ENCODE peak calls at places on chromosomes 4 and X, in seven cellular contexts. One of them, this sample, is unnamed.

GRCh38 chrX:41406211-41406610 is 40.9 kb upstream of the NYX start:
- DNase-seq in activated CD8-positive, alpha-beta T cell treated with anti-CD3 and anti-CD28 coated beads for 36 hours: no peak
- DNase-seq in Kasumi-1: no peak
- DNase-seq in anterior cingulate cortex: no peak
- DNase-seq in omental fat pad: no peak
- DNase-seq in SW 1271: no peak
- DNase-seq in kidney glomerular epithelial cell: peak
- DNase-seq in this sample: peak

GRCh38 chr4:15149842-15150592 is 147.7 kb downstream of the CPEB2 start:
- DNase-seq in activated CD8-positive, alpha-beta T cell treated with anti-CD3 and anti-CD28 coated beads for 36 hours: no peak
- DNase-seq in Kasumi-1: no peak
- DNase-seq in anterior cingulate cortex: peak
- DNase-seq in omental fat pad: no peak
- DNase-seq in SW 1271: no peak
- DNase-seq in kidney glomerular epithelial cell: peak
- DNase-seq in this sample: peak

GRCh38 chr4:39255266-39255665 is 72.9 kb downstream of the WDR19 start:
- DNase-seq in activated CD8-positive, alpha-beta T cell treated with anti-CD3 and anti-CD28 coated beads for 36 hours: no peak
- DNase-seq in Kasumi-1: no peak
- DNase-seq in anterior cingulate cortex: no peak
- DNase-seq in omental fat pad: no peak
- DNase-seq in SW 1271: peak
- DNase-seq in kidney glomerular epithelial cell: peak
- DNase-seq in this sample: peak

GRCh38 chr4:59223292-59223941 is 1976.7 kb upstream of the ADGRL3 start:
- DNase-seq in activated CD8-positive, alpha-beta T cell treated with anti-CD3 and anti-CD28 coated beads for 36 hours: no peak
- DNase-seq in Kasumi-1: no peak
- DNase-seq in anterior cingulate cortex: no peak
- DNase-seq in omental fat pad: no peak
- DNase-seq in SW 1271: no peak
- DNase-seq in kidney glomerular epithelial cell: no peak
- DNase-seq in this sample: no peak

GRCh38 chr4:165493359-165493758 is 114.6 kb downstream of the CPE start:
- DNase-seq in activated CD8-positive, alpha-beta T cell treated with anti-CD3 and anti-CD28 coated beads for 36 hours: peak
- DNase-seq in Kasumi-1: peak
- DNase-seq in anterior cingulate cortex: peak
- DNase-seq in omental fat pad: peak
- DNase-seq in SW 1271: peak
- DNase-seq in kidney glomerular epithelial cell: peak
- DNase-seq in this sample: peak

GRCh38 chr4:183014361-183015084 is 84.5 kb upstream of the WWC2 start:
- DNase-seq in activated CD8-positive, alpha-beta T cell treated with anti-CD3 and anti-CD28 coated beads for 36 hours: no peak
- DNase-seq in Kasumi-1: no peak
- DNase-seq in anterior cingulate cortex: no peak
- DNase-seq in omental fat pad: no peak
- DNase-seq in SW 1271: no peak
- DNase-seq in kidney glomerular epithelial cell: no peak
- DNase-seq in this sample: no peak

GRCh38 chrX:110394653-110395052 is 36.0 kb downstream of the RTL9 start:
- DNase-seq in activated CD8-positive, alpha-beta T cell treated with anti-CD3 and anti-CD28 coated beads for 36 hours: no peak
- DNase-seq in Kasumi-1: peak
- DNase-seq in anterior cingulate cortex: no peak
- DNase-seq in omental fat pad: no peak
- DNase-seq in SW 1271: no peak
- DNase-seq in kidney glomerular epithelial cell: peak
- DNase-seq in this sample: peak

GRCh38 chrX:154097597-154098541 is at the start of gene MECP2:
- DNase-seq in activated CD8-positive, alpha-beta T cell treated with anti-CD3 and anti-CD28 coated beads for 36 hours: peak
- DNase-seq in Kasumi-1: peak
- DNase-seq in anterior cingulate cortex: peak
- DNase-seq in omental fat pad: peak
- DNase-seq in SW 1271: peak
- DNase-seq in kidney glomerular epithelial cell: peak
- DNase-seq in this sample: peak

GRCh38 chrX:63750846-63751245 is 34.2 kb downstream of the ARHGEF9 start:
- DNase-seq in activated CD8-positive, alpha-beta T cell treated with anti-CD3 and anti-CD28 coated beads for 36 hours: no peak
- DNase-seq in Kasumi-1: no peak
- DNase-seq in anterior cingulate cortex: no peak
- DNase-seq in omental fat pad: no peak
- DNase-seq in SW 1271: no peak
- DNase-seq in kidney glomerular epithelial cell: no peak
- DNase-seq in this sample: no peak

GRCh38 chr4:30744386-30744785 is 24.2 kb downstream of the PCDH7 start:
- DNase-seq in activated CD8-positive, alpha-beta T cell treated with anti-CD3 and anti-CD28 coated beads for 36 hours: no peak
- DNase-seq in Kasumi-1: no peak
- DNase-seq in anterior cingulate cortex: no peak
- DNase-seq in omental fat pad: no peak
- DNase-seq in SW 1271: no peak
- DNase-seq in kidney glomerular epithelial cell: no peak
- DNase-seq in this sample: no peak

GRCh38 chr4:153497091-153497531 is 31.0 kb downstream of the TMEM131L start:
- DNase-seq in activated CD8-positive, alpha-beta T cell treated with anti-CD3 and anti-CD28 coated beads for 36 hours: peak
- DNase-seq in Kasumi-1: no peak
- DNase-seq in anterior cingulate cortex: no peak
- DNase-seq in omental fat pad: no peak
- DNase-seq in SW 1271: no peak
- DNase-seq in kidney glomerular epithelial cell: peak
- DNase-seq in this sample: peak

GRCh38 chrX:51894697-51895336 is 1.4 kb downstream of the MAGED1 start:
- DNase-seq in activated CD8-positive, alpha-beta T cell treated with anti-CD3 and anti-CD28 coated beads for 36 hours: peak
- DNase-seq in Kasumi-1: no peak
- DNase-seq in anterior cingulate cortex: no peak
- DNase-seq in omental fat pad: no peak
- DNase-seq in SW 1271: no peak
- DNase-seq in kidney glomerular epithelial cell: no peak
- DNase-seq in this sample: no peak

GRCh38 chr4:102037566-102037965 is 247.0 kb downstream of the BANK1 start:
- DNase-seq in activated CD8-positive, alpha-beta T cell treated with anti-CD3 and anti-CD28 coated beads for 36 hours: no peak
- DNase-seq in Kasumi-1: no peak
- DNase-seq in anterior cingulate cortex: no peak
- DNase-seq in omental fat pad: no peak
- DNase-seq in SW 1271: no peak
- DNase-seq in kidney glomerular epithelial cell: no peak
- DNase-seq in this sample: no peak

GRCh38 chr4:46277165-46277951 is 112.6 kb downstream of the GABRA2 start:
- DNase-seq in activated CD8-positive, alpha-beta T cell treated with anti-CD3 and anti-CD28 coated beads for 36 hours: no peak
- DNase-seq in Kasumi-1: no peak
- DNase-seq in anterior cingulate cortex: no peak
- DNase-seq in omental fat pad: no peak
- DNase-seq in SW 1271: no peak
- DNase-seq in kidney glomerular epithelial cell: no peak
- DNase-seq in this sample: no peak

GRCh38 chr4:156948738-156949137 is 22.9 kb downstream of the PDGFC start:
- DNase-seq in activated CD8-positive, alpha-beta T cell treated with anti-CD3 and anti-CD28 coated beads for 36 hours: no peak
- DNase-seq in Kasumi-1: no peak
- DNase-seq in anterior cingulate cortex: no peak
- DNase-seq in omental fat pad: no peak
- DNase-seq in SW 1271: no peak
- DNase-seq in kidney glomerular epithelial cell: peak
- DNase-seq in this sample: no peak

GRCh38 chrX:110381216-110381615 is 22.6 kb downstream of the RTL9 start:
- DNase-seq in activated CD8-positive, alpha-beta T cell treated with anti-CD3 and anti-CD28 coated beads for 36 hours: no peak
- DNase-seq in Kasumi-1: no peak
- DNase-seq in anterior cingulate cortex: no peak
- DNase-seq in omental fat pad: no peak
- DNase-seq in SW 1271: no peak
- DNase-seq in kidney glomerular epithelial cell: no peak
- DNase-seq in this sample: peak

GRCh38 chr4:44002368-44002767 is 446.2 kb downstream of the KCTD8 start:
- DNase-seq in activated CD8-positive, alpha-beta T cell treated with anti-CD3 and anti-CD28 coated beads for 36 hours: no peak
- DNase-seq in Kasumi-1: no peak
- DNase-seq in anterior cingulate cortex: no peak
- DNase-seq in omental fat pad: no peak
- DNase-seq in SW 1271: no peak
- DNase-seq in kidney glomerular epithelial cell: no peak
- DNase-seq in this sample: no peak